ENCODE peak calls at places on chromosomes 5 and 9, in seven cellular contexts. H is mucosa of descending colon; M is uterus; D is PC-3; B is CD8-positive, alpha-beta T cell; A is heart left ventricle; I is GM12878. O is an unnamed sample.

GRCh38 chr5:33153373-33153772 is 287.4 kb upstream of the TARS1 start:
- DNase-seq in D (no peak), B (no peak), H (no peak), I (no peak), M (no peak), A (no peak), O (no peak)

GRCh38 chr9:128420651-128421473 is at the start of gene CERCAM:
- DNase-seq in I (no peak), M (peak), H (peak), B (peak), D (peak), A (peak), O (peak)

GRCh38 chr9:125971895-125972729 is 224.9 kb downstream of the PBX3 start:
- DNase-seq in A (no peak), H (no peak), I (no peak), B (no peak), D (no peak), M (no peak), O (no peak)

GRCh38 chr9:17807670-17808282 is 228.9 kb downstream of the SH3GL2 start:
- DNase-seq in B (no peak), A (no peak), I (no peak), M (no peak), H (no peak), D (no peak), O (no peak)

GRCh38 chr9:121283856-121284732 is 16.1 kb downstream of the GSN start:
- DNase-seq in M (peak), I (no peak), H (no peak), D (no peak), B (no peak), A (peak), O (no peak)

GRCh38 chr5:179241175-179241574 is 104.1 kb downstream of the ADAMTS2 start:
- DNase-seq in H (peak), D (no peak), B (no peak), A (no peak), I (no peak), M (peak), O (peak)

GRCh38 chr5:148842161-148842560 is 15.8 kb downstream of the ADRB2 start:
- DNase-seq in M (no peak), I (no peak), A (no peak), H (no peak), D (no peak), B (no peak), O (no peak)

GRCh38 chr9:124222918-124223720 is 34.6 kb upstream of the NEK6 start:
- DNase-seq in D (peak), M (peak), B (no peak), I (no peak), A (peak), H (peak), O (peak)

GRCh38 chr9:129881547-129882324 is 46.5 kb downstream of the USP20 start:
- DNase-seq in M (no peak), D (no peak), I (no peak), B (no peak), H (peak), A (no peak), O (no peak)

GRCh38 chr5:121762416-121762815 is 89.3 kb upstream of the FTMT start:
- DNase-seq in D (no peak), B (no peak), M (no peak), H (no peak), A (no peak), I (no peak), O (no peak)

GRCh38 chr9:127417130-127418036 is 6.8 kb upstream of the ZNF79 start:
- DNase-seq in M (no peak), I (no peak), A (no peak), H (no peak), B (no peak), D (peak), O (peak)

GRCh38 chr9:73148447-73148937 is 3.2 kb upstream of the ANXA1 start:
- DNase-seq in M (no peak), B (no peak), I (no peak), A (no peak), D (peak), H (no peak), O (peak)

GRCh38 chr9:83701769-83702168 is 6.0 kb downstream of the UBQLN1 start:
- DNase-seq in D (peak), M (no peak), B (no peak), H (no peak), I (no peak), A (no peak), O (peak)

GRCh38 chr5:79703381-79703645 is 13.7 kb downstream of the CMYA5 start:
- DNase-seq in H (no peak), D (no peak), M (no peak), I (no peak), A (no peak), B (no peak), O (no peak)

GRCh38 chr9:14561929-14562386 is 131.3 kb downstream of the ZDHHC21 start:
- DNase-seq in B (no peak), H (no peak), M (no peak), D (peak), I (no peak), A (no peak), O (no peak)

GRCh38 chr5:6506631-6507030 is 58.0 kb downstream of the UBE2QL1 start:
- DNase-seq in B (no peak), H (no peak), A (no peak), I (no peak), M (no peak), D (no peak), O (no peak)

GRCh38 chr5:26326153-26326759 is 712.1 kb downstream of the CDH9 start:
- DNase-seq in M (no peak), H (no peak), D (no peak), I (no peak), B (no peak), A (peak), O (no peak)

GRCh38 chr5:126692971-126693370 is 84.0 kb upstream of the LMNB1 start:
- DNase-seq in M (no peak), B (no peak), D (no peak), H (no peak), A (no peak), I (no peak), O (no peak)

DNA sequence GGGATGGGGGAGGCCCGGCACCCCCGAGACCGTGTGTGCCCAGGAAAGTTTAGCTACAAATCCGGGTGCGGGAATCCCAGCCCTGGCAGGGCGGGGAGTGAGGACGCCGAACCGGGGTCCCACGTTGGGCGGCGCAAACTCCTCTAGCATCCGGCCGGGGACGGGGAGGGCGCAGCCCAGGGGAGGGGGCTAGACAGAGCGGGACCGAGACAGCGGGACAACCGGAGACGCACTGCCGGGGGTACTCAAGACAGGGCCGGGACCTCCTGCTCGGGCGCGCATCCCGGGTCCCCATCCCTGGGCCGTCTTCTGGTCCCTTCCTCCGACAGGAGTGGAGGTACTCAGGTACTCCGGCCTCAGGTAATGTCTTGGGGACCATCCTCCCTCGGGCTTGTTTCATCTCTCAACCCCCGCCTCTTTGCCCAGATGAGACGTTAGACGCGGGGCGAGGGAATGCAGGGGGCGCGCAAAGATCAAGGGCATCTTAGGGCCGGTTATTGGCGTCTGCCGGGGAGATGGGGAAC is 619 bp downstream of the PDZD2 start:
- DNase-seq in H (no peak), M (no peak), B (no peak), I (no peak), D (no peak), A (no peak), O (no peak)
- H3K4me3 ChIP-seq in H (no peak), M (peak), B (no peak), I (no peak), D (peak), A (peak), O (no peak)

DNA sequence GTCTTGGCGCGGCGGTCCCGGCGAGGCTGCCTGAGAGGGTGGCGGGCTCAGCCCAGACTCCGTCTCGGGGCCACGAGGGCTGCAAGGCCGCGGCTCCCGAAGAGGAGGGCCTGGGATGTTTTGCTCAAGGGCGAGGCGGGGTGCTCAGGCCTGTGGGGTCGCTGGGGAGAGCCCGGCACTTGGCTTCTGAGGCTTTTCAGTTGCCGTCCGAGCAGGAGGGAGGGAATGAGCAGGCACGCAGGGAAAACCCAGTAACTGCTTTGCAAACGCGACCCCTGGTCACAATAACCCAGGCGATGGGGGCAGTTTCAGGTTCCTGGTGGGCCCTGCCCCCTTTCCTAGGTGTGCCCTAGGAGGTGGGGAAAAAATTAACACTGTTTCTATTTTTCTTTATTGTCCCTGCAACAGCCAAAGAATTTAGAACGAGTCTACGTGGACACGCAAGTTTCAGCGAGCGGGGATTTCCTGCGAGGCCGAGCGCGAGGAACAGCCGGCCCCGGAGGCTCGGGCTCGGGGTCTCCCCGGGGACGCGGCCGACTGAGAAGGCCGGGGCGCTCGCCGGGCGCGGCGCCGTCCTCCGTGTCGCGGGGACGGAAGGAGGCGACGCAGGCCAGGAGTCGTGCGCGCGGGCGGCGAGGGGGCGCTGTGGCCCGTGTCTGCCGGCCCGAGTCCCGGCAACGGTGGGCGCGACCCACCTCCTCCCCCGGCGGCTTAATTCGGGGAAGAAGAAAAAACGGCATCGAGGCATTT is 3.3 kb upstream of the IRX2 start:
- DNase-seq in B (no peak), I (no peak), M (no peak), D (no peak), H (no peak), A (no peak), O (no peak)
- TF ChIP-seq CTCF in B (no peak), I (no peak), M (no peak), D (no peak), H (no peak), A (no peak), O (no peak)

GRCh38 chr9:137129089-137129455 is 9.9 kb upstream of the GRIN1 start:
- DNase-seq in H (no peak), A (peak), I (no peak), B (no peak), M (no peak), D (no peak), O (peak)

GRCh38 chr9:137128158-137129088 is 10.5 kb upstream of the GRIN1 start:
- DNase-seq in I (no peak), B (no peak), A (no peak), M (no peak), H (no peak), D (no peak), O (no peak)

GRCh38 chr9:137127301-137128157 is 11.4 kb upstream of the GRIN1 start:
- DNase-seq in B (peak), M (no peak), I (no peak), A (peak), D (peak), H (no peak), O (no peak)

GRCh38 chr9:137129456-137130175 is 9.3 kb upstream of the GRIN1 start:
- DNase-seq in I (peak), A (peak), H (peak), B (peak), M (peak), D (peak), O (peak)

DNA sequence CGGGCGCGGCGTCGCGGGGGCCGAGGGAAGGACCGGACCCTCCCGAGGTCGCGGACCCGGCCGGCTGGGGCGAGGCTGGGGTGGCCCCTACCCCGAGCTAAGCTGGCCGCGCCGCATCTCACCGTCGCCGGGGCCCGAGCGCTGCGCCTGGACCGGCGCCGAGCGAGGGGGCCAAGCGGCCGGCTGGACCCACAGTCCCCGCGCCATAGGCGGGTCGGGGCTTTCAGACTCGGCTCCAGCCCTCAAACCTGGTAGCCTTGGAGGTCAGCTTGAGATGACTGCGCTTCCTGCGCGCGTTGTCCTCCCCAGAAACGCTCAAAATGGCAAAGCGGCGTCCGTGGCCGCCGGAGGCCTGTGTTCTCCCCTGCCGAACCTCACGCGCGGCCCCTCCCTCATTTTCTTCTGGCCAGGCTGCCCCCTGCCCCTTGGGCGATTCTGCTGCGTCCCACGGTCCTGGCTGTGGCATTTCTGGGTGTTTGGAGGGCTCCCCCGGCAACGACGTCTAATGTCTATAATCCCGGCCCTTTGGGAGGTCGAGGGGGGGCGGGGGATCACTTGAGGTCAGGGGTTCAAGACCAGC is 8.7 kb upstream of the GRIN1 start:
- DNase-seq in H (no peak), A (peak), I (no peak), D (no peak), M (no peak), B (no peak), O (peak)
- H3K4me3 ChIP-seq in H (peak), A (peak), I (peak), D (peak), M (peak), B (peak), O (peak)

GRCh38 chr5:141223112-141223783 is at the start of gene PCDHB14:
- DNase-seq in H (no peak), M (no peak), D (peak), A (no peak), B (no peak), I (no peak), O (peak)
- TF ChIP-seq CTCF in H (no peak), M (no peak), D (peak), A (no peak), B (no peak), I (peak), O (no peak)

GRCh38 chr9:77672183-77672582 is 24.1 kb upstream of the GNA14 start:
- DNase-seq in H (no peak), M (no peak), A (no peak), I (no peak), B (no peak), D (no peak), O (no peak)
- H3K4me3 ChIP-seq in H (no peak), M (no peak), A (no peak), I (no peak), B (no peak), D (no peak), O (no peak)

GRCh38 chr5:134097221-134097620 is 17.3 kb upstream of the TCF7 start:
- DNase-seq in A (no peak), D (no peak), I (no peak), H (no peak), M (no peak), B (no peak), O (no peak)
- TF ChIP-seq CTCF in A (no peak), D (no peak), I (no peak), H (no peak), M (no peak), B (no peak), O (no peak)